ENCODE peak calls at places on chromosomes 13 and 19, in six cellular contexts. One of them, this sample, is unnamed.

GRCh38 chr13:77874406-77874805 is 44.2 kb downstream of the EDNRB start:
- DNase-seq in H9: no peak
- DNase-seq in astrocyte of the cerebellum: peak
- DNase-seq in cardiac fibroblast: peak
- DNase-seq in dorsolateral prefrontal cortex: no peak
- DNase-seq in GM20000: no peak
- DNase-seq in this sample: no peak

GRCh38 chr13:26679945-26680516 is 80.6 kb downstream of the GPR12 start:
- DNase-seq in H9: peak
- DNase-seq in astrocyte of the cerebellum: no peak
- DNase-seq in GM20000: no peak
- DNase-seq in cardiac fibroblast: no peak
- DNase-seq in dorsolateral prefrontal cortex: no peak
- DNase-seq in this sample: no peak

GRCh38 chr13:42754801-42755513 is 26.4 kb upstream of the FAM216B start:
- DNase-seq in astrocyte of the cerebellum: no peak
- DNase-seq in cardiac fibroblast: no peak
- DNase-seq in dorsolateral prefrontal cortex: no peak
- DNase-seq in GM20000: no peak
- DNase-seq in H9: no peak
- DNase-seq in this sample: no peak

GRCh38 chr13:65744761-65745160 is 1485.4 kb downstream of the PCDH9 start:
- DNase-seq in astrocyte of the cerebellum: peak
- DNase-seq in GM20000: no peak
- DNase-seq in cardiac fibroblast: peak
- DNase-seq in dorsolateral prefrontal cortex: no peak
- DNase-seq in H9: no peak
- DNase-seq in this sample: no peak

GRCh38 chr19:46574533-46574932 is 26.6 kb upstream of the CALM3 start:
- DNase-seq in GM20000: no peak
- DNase-seq in cardiac fibroblast: no peak
- DNase-seq in astrocyte of the cerebellum: no peak
- DNase-seq in H9: no peak
- DNase-seq in dorsolateral prefrontal cortex: no peak
- DNase-seq in this sample: no peak

GRCh38 chr19:47490031-47490430 is 6.0 kb upstream of the KPTN start:
- DNase-seq in H9: no peak
- DNase-seq in dorsolateral prefrontal cortex: no peak
- DNase-seq in astrocyte of the cerebellum: no peak
- DNase-seq in cardiac fibroblast: no peak
- DNase-seq in GM20000: no peak
- DNase-seq in this sample: no peak

GRCh38 chr19:33362508-33363228 is 10.8 kb upstream of the CEBPG start:
- DNase-seq in astrocyte of the cerebellum: no peak
- DNase-seq in H9: no peak
- DNase-seq in GM20000: no peak
- DNase-seq in cardiac fibroblast: no peak
- DNase-seq in dorsolateral prefrontal cortex: no peak
- DNase-seq in this sample: no peak

GRCh38 chr13:30561506-30561905 is 56.2 kb upstream of the USPL1 start:
- DNase-seq in GM20000: no peak
- DNase-seq in H9: no peak
- DNase-seq in astrocyte of the cerebellum: no peak
- DNase-seq in dorsolateral prefrontal cortex: no peak
- DNase-seq in cardiac fibroblast: peak
- DNase-seq in this sample: no peak

GRCh38 chr13:98854448-98854847 is 102.0 kb upstream of the SLC15A1 start:
- DNase-seq in dorsolateral prefrontal cortex: no peak
- DNase-seq in cardiac fibroblast: no peak
- DNase-seq in H9: no peak
- DNase-seq in astrocyte of the cerebellum: no peak
- DNase-seq in GM20000: no peak
- DNase-seq in this sample: no peak

GRCh38 chr13:28753208-28753892 is 34.6 kb upstream of the SLC46A3 start:
- DNase-seq in dorsolateral prefrontal cortex: no peak
- DNase-seq in GM20000: no peak
- DNase-seq in astrocyte of the cerebellum: peak
- DNase-seq in cardiac fibroblast: peak
- DNase-seq in H9: peak
- DNase-seq in this sample: peak

GRCh38 chr13:104001766-104002165 is 935.5 kb upstream of the SLC10A2 start:
- DNase-seq in H9: no peak
- DNase-seq in GM20000: no peak
- DNase-seq in astrocyte of the cerebellum: no peak
- DNase-seq in cardiac fibroblast: no peak
- DNase-seq in dorsolateral prefrontal cortex: no peak
- DNase-seq in this sample: no peak

GRCh38 chr13:50448535-50448981 is 394.9 kb downstream of the DLEU7 start:
- DNase-seq in GM20000: no peak
- DNase-seq in cardiac fibroblast: no peak
- DNase-seq in dorsolateral prefrontal cortex: no peak
- DNase-seq in astrocyte of the cerebellum: no peak
- DNase-seq in H9: no peak
- DNase-seq in this sample: no peak

GRCh38 chr19:46860846-46861690 is at the start of gene ARHGAP35:
- DNase-seq in GM20000: peak
- DNase-seq in cardiac fibroblast: peak
- DNase-seq in H9: peak
- DNase-seq in dorsolateral prefrontal cortex: no peak
- DNase-seq in astrocyte of the cerebellum: no peak
- DNase-seq in this sample: no peak

GRCh38 chr13:48311223-48311622 is 7.7 kb downstream of the RB1 start:
- DNase-seq in cardiac fibroblast: no peak
- DNase-seq in GM20000: no peak
- DNase-seq in astrocyte of the cerebellum: no peak
- DNase-seq in H9: no peak
- DNase-seq in dorsolateral prefrontal cortex: no peak
- DNase-seq in this sample: no peak

GRCh38 chr13:98476538-98476966 is 100.4 kb downstream of the STK24 start:
- DNase-seq in dorsolateral prefrontal cortex: peak
- DNase-seq in cardiac fibroblast: peak
- DNase-seq in astrocyte of the cerebellum: no peak
- DNase-seq in GM20000: peak
- DNase-seq in H9: peak
- DNase-seq in this sample: no peak

GRCh38 chr19:48837081-48837524 is 812 bp upstream of the HSD17B14 start:
- DNase-seq in cardiac fibroblast: peak
- DNase-seq in astrocyte of the cerebellum: no peak
- DNase-seq in dorsolateral prefrontal cortex: peak
- DNase-seq in H9: peak
- DNase-seq in GM20000: peak
- DNase-seq in this sample: peak

GRCh38 chr13:65133094-65133493 is 2097.0 kb downstream of the PCDH9 start:
- DNase-seq in astrocyte of the cerebellum: no peak
- DNase-seq in GM20000: no peak
- DNase-seq in cardiac fibroblast: no peak
- DNase-seq in H9: peak
- DNase-seq in dorsolateral prefrontal cortex: no peak
- DNase-seq in this sample: no peak

GRCh38 chr19:48448563-48448962 is 2.8 kb downstream of the GRWD1 start:
- DNase-seq in H9: no peak
- DNase-seq in dorsolateral prefrontal cortex: no peak
- DNase-seq in GM20000: no peak
- DNase-seq in astrocyte of the cerebellum: no peak
- DNase-seq in cardiac fibroblast: no peak
- DNase-seq in this sample: no peak

GRCh38 chr13:96000069-96000468 is 53.1 kb downstream of the UGGT2 start:
- DNase-seq in astrocyte of the cerebellum: no peak
- DNase-seq in dorsolateral prefrontal cortex: no peak
- DNase-seq in GM20000: no peak
- DNase-seq in cardiac fibroblast: no peak
- DNase-seq in H9: no peak
- DNase-seq in this sample: no peak

GRCh38 chr13:84844473-84844872 is 954.7 kb downstream of the SLITRK6 start:
- DNase-seq in cardiac fibroblast: no peak
- DNase-seq in GM20000: no peak
- DNase-seq in H9: no peak
- DNase-seq in astrocyte of the cerebellum: peak
- DNase-seq in dorsolateral prefrontal cortex: no peak
- DNase-seq in this sample: no peak

GRCh38 chr19:7287716-7288115 is 6.5 kb downstream of the INSR start:
- DNase-seq in cardiac fibroblast: no peak
- DNase-seq in astrocyte of the cerebellum: peak
- DNase-seq in dorsolateral prefrontal cortex: no peak
- DNase-seq in GM20000: no peak
- DNase-seq in H9: no peak
- DNase-seq in this sample: no peak

GRCh38 chr13:50320297-50320862 is 305.1 kb downstream of the KCNRG start:
- DNase-seq in H9: no peak
- DNase-seq in GM20000: no peak
- DNase-seq in cardiac fibroblast: peak
- DNase-seq in dorsolateral prefrontal cortex: no peak
- DNase-seq in astrocyte of the cerebellum: peak
- DNase-seq in this sample: no peak

GRCh38 chr13:66489586-66489985 is 740.5 kb downstream of the PCDH9 start:
- DNase-seq in cardiac fibroblast: peak
- DNase-seq in dorsolateral prefrontal cortex: no peak
- DNase-seq in H9: no peak
- DNase-seq in astrocyte of the cerebellum: no peak
- DNase-seq in GM20000: no peak
- DNase-seq in this sample: no peak

GRCh38 chr19:17255150-17255621 is 9.4 kb downstream of the USHBP1 start:
- DNase-seq in dorsolateral prefrontal cortex: no peak
- DNase-seq in GM20000: no peak
- DNase-seq in astrocyte of the cerebellum: no peak
- DNase-seq in H9: peak
- DNase-seq in cardiac fibroblast: no peak
- DNase-seq in this sample: no peak

GRCh38 chr13:51475727-51476521 is 23.1 kb upstream of the INTS6 start:
- DNase-seq in H9: no peak
- DNase-seq in dorsolateral prefrontal cortex: no peak
- DNase-seq in cardiac fibroblast: peak
- DNase-seq in GM20000: no peak
- DNase-seq in astrocyte of the cerebellum: no peak
- DNase-seq in this sample: no peak

GRCh38 chr13:31913459-31913858 is 118.1 kb upstream of the FRY start:
- DNase-seq in dorsolateral prefrontal cortex: no peak
- DNase-seq in cardiac fibroblast: peak
- DNase-seq in GM20000: no peak
- DNase-seq in H9: no peak
- DNase-seq in astrocyte of the cerebellum: no peak
- DNase-seq in this sample: no peak

GRCh38 chr13:75913925-75914324 is 277.8 kb downstream of the LMO7 start:
- DNase-seq in GM20000: no peak
- DNase-seq in H9: no peak
- DNase-seq in cardiac fibroblast: no peak
- DNase-seq in dorsolateral prefrontal cortex: no peak
- DNase-seq in astrocyte of the cerebellum: no peak
- DNase-seq in this sample: no peak

GRCh38 chr19:39327990-39328705 is 7.5 kb upstream of the LRFN1 start:
- DNase-seq in GM20000: peak
- DNase-seq in cardiac fibroblast: peak
- DNase-seq in H9: peak
- DNase-seq in astrocyte of the cerebellum: peak
- DNase-seq in dorsolateral prefrontal cortex: peak
- DNase-seq in this sample: peak

GRCh38 chr13:112815871-112816270 is 126.0 kb downstream of the ATP11A start:
- DNase-seq in cardiac fibroblast: no peak
- DNase-seq in GM20000: no peak
- DNase-seq in astrocyte of the cerebellum: no peak
- DNase-seq in dorsolateral prefrontal cortex: no peak
- DNase-seq in H9: no peak
- DNase-seq in this sample: peak

DNA sequence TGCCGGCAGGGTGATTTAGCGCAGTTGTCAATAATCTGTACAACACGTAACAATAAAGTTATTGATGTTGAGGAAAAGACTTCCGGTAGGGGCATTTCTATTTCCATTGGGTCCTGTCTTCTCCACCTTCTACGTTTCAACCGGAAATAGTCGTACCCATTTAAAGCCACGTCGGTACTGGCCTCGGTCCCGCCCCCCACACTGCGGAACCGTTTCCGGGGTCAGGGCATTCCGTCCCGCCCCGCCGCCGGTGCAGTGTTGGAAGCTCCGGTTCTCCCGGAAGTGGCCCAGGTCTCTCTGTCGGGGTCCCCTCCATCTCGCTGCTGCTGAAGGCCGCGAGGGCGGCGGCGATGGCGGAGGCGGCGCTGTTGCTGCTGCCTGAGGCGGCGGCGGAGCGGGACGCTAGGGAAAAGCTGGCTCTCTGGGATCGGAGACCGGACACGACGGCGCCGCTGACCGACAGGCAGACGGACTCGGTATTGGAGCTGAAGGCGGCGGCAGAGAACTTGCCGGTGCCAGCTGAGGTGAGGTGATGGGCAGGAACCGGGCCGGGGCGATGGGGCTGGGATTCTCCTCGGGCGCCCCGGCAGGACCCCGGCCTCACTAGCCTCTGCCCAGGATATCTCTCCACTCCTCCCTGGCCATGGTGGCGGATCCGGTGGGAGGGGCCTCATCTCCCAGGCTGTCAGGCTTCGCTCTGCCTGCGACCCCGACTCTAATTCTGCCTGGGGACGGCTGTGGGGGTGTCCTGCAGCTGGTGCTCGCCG is at the start of gene COG3:
- DNase-seq in astrocyte of the cerebellum: peak
- DNase-seq in dorsolateral prefrontal cortex: peak
- DNase-seq in cardiac fibroblast: peak
- DNase-seq in H9: peak
- DNase-seq in GM20000: peak
- DNase-seq in this sample: peak
- TF ChIP-seq CTCF in astrocyte of the cerebellum: no peak
- TF ChIP-seq CTCF in dorsolateral prefrontal cortex: peak
- TF ChIP-seq CTCF in cardiac fibroblast: no peak
- TF ChIP-seq CTCF in H9: peak
- TF ChIP-seq CTCF in GM20000: no peak
- TF ChIP-seq CTCF in this sample: no peak

GRCh38 chr19:2166741-2167738 is 3.3 kb downstream of the DOT1L start:
- DNase-seq in astrocyte of the cerebellum: peak
- DNase-seq in cardiac fibroblast: peak
- DNase-seq in H9: peak
- DNase-seq in GM20000: no peak
- DNase-seq in dorsolateral prefrontal cortex: peak
- DNase-seq in this sample: no peak
- TF ChIP-seq CTCF in astrocyte of the cerebellum: no peak
- TF ChIP-seq CTCF in cardiac fibroblast: no peak
- TF ChIP-seq CTCF in H9: no peak
- TF ChIP-seq CTCF in GM20000: no peak
- TF ChIP-seq CTCF in dorsolateral prefrontal cortex: no peak
- TF ChIP-seq CTCF in this sample: no peak

GRCh38 chr19:28349604-28350003 is 863.3 kb downstream of the UQCRFS1 start:
- DNase-seq in dorsolateral prefrontal cortex: no peak
- DNase-seq in astrocyte of the cerebellum: no peak
- DNase-seq in cardiac fibroblast: no peak
- DNase-seq in GM20000: no peak
- DNase-seq in H9: no peak
- DNase-seq in this sample: no peak
- TF ChIP-seq CTCF in dorsolateral prefrontal cortex: no peak
- TF ChIP-seq CTCF in astrocyte of the cerebellum: no peak
- TF ChIP-seq CTCF in cardiac fibroblast: no peak
- TF ChIP-seq CTCF in GM20000: no peak
- TF ChIP-seq CTCF in H9: no peak
- TF ChIP-seq CTCF in this sample: no peak

DNA sequence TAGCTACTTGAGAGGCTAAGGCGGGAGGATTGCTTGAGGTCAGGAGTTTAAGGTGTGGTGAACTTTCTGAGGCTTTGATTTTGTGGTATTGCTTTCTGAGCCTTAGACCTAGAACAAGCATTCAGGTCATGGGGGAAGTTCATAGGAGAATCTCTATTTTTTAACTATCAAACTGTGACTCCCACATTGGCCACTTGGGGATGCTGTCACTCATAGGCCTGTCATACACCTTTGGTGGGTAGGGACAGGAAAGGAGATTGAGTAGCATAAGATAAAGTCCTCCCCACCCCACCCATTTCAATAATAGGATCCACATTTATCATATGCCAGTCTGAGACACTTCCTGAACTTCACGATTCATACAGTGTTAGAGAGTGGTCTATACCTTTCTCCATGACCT is 41.9 kb upstream of the PSG2 start:
- DNase-seq in astrocyte of the cerebellum: no peak
- DNase-seq in H9: no peak
- DNase-seq in GM20000: no peak
- DNase-seq in dorsolateral prefrontal cortex: no peak
- DNase-seq in cardiac fibroblast: no peak
- DNase-seq in this sample: no peak
- TF ChIP-seq CTCF in astrocyte of the cerebellum: no peak
- TF ChIP-seq CTCF in H9: no peak
- TF ChIP-seq CTCF in GM20000: no peak
- TF ChIP-seq CTCF in dorsolateral prefrontal cortex: no peak
- TF ChIP-seq CTCF in cardiac fibroblast: peak
- TF ChIP-seq CTCF in this sample: no peak